ENCODE peak calls at places on chromosomes 16 and 17, in six cellular contexts. One of them, this sample, is unnamed.
A peak's percentile ranks its signal among the peaks of the same experiment; 100 is the strongest.

GRCh38 chr16:84489141-84489540 is 15.3 kb downstream of the MEAK7 start:
- DNase-seq in A549: no peak
- DNase-seq in CD8-positive, alpha-beta T cell: no peak
- DNase-seq in heart left ventricle: no peak
- DNase-seq in lower lobe of right lung: no peak
- DNase-seq in CD4-positive, alpha-beta T cell: no peak
- DNase-seq in this sample: no peak

GRCh38 chr17:42016411-42016831 is 818 bp downstream of the DNAJC7 start:
- DNase-seq in A549: no peak
- DNase-seq in lower lobe of right lung: no peak
- DNase-seq in CD8-positive, alpha-beta T cell: no peak
- DNase-seq in heart left ventricle: no peak
- DNase-seq in CD4-positive, alpha-beta T cell: no peak
- DNase-seq in this sample: no peak

GRCh38 chr16:75301804-75302203 is 50.4 kb upstream of the BCAR1 start:
- DNase-seq in A549: no peak
- DNase-seq in lower lobe of right lung: no peak
- DNase-seq in heart left ventricle: no peak
- DNase-seq in CD4-positive, alpha-beta T cell: no peak
- DNase-seq in CD8-positive, alpha-beta T cell: no peak
- DNase-seq in this sample: no peak

GRCh38 chr17:39144414-39144813 is 7.0 kb downstream of the PLXDC1 start:
- DNase-seq in CD8-positive, alpha-beta T cell: no peak
- DNase-seq in heart left ventricle: peak; percentile 91
- DNase-seq in lower lobe of right lung: peak; percentile 89
- DNase-seq in A549: no peak
- DNase-seq in CD4-positive, alpha-beta T cell: no peak
- DNase-seq in this sample: no peak

GRCh38 chr16:4833584-4833983 is 13.5 kb downstream of the GLYR1 start:
- DNase-seq in lower lobe of right lung: no peak
- DNase-seq in CD8-positive, alpha-beta T cell: no peak
- DNase-seq in CD4-positive, alpha-beta T cell: no peak
- DNase-seq in heart left ventricle: no peak
- DNase-seq in A549: no peak
- DNase-seq in this sample: no peak

GRCh38 chr17:4945176-4945943 is 3.0 kb downstream of the PFN1 start:
- DNase-seq in CD8-positive, alpha-beta T cell: peak; percentile 84
- DNase-seq in A549: peak; percentile 97
- DNase-seq in CD4-positive, alpha-beta T cell: peak; percentile 59
- DNase-seq in heart left ventricle: peak; percentile 70
- DNase-seq in lower lobe of right lung: peak; percentile 77
- DNase-seq in this sample: peak; percentile 70

GRCh38 chr17:67891481-67892119 is 66.3 kb downstream of the BPTF start:
- DNase-seq in CD4-positive, alpha-beta T cell: no peak
- DNase-seq in heart left ventricle: no peak
- DNase-seq in A549: peak; percentile 36
- DNase-seq in CD8-positive, alpha-beta T cell: no peak
- DNase-seq in lower lobe of right lung: no peak
- DNase-seq in this sample: no peak

GRCh38 chr16:23578096-23578830 is 17.9 kb downstream of the NDUFAB1 start:
- DNase-seq in A549: no peak
- DNase-seq in CD8-positive, alpha-beta T cell: no peak
- DNase-seq in lower lobe of right lung: no peak
- DNase-seq in heart left ventricle: no peak
- DNase-seq in CD4-positive, alpha-beta T cell: no peak
- DNase-seq in this sample: no peak

GRCh38 chr16:16960785-16961184 is 510.0 kb downstream of the XYLT1 start:
- DNase-seq in CD8-positive, alpha-beta T cell: no peak
- DNase-seq in heart left ventricle: no peak
- DNase-seq in lower lobe of right lung: no peak
- DNase-seq in A549: no peak
- DNase-seq in CD4-positive, alpha-beta T cell: no peak
- DNase-seq in this sample: no peak

GRCh38 chr16:87541004-87541881 is 48.4 kb upstream of the ZCCHC14 start:
- DNase-seq in A549: no peak
- DNase-seq in heart left ventricle: peak; percentile 54
- DNase-seq in CD4-positive, alpha-beta T cell: no peak
- DNase-seq in CD8-positive, alpha-beta T cell: no peak
- DNase-seq in lower lobe of right lung: no peak
- DNase-seq in this sample: no peak

GRCh38 chr16:2481676-2482075 is 6.7 kb downstream of the TBC1D24 start:
- DNase-seq in A549: no peak
- DNase-seq in lower lobe of right lung: no peak
- DNase-seq in CD4-positive, alpha-beta T cell: no peak
- DNase-seq in CD8-positive, alpha-beta T cell: no peak
- DNase-seq in heart left ventricle: no peak
- DNase-seq in this sample: no peak

GRCh38 chr17:62671553-62671952 is 44.1 kb downstream of the MRC2 start:
- DNase-seq in lower lobe of right lung: peak; percentile 55
- DNase-seq in CD8-positive, alpha-beta T cell: no peak
- DNase-seq in CD4-positive, alpha-beta T cell: no peak
- DNase-seq in A549: no peak
- DNase-seq in heart left ventricle: no peak
- DNase-seq in this sample: no peak

GRCh38 chr16:53482123-53482522 is 20.9 kb downstream of the AKTIP start:
- DNase-seq in CD8-positive, alpha-beta T cell: no peak
- DNase-seq in CD4-positive, alpha-beta T cell: no peak
- DNase-seq in lower lobe of right lung: no peak
- DNase-seq in heart left ventricle: no peak
- DNase-seq in A549: no peak
- DNase-seq in this sample: no peak

GRCh38 chr17:30379303-30380105 is 777 bp downstream of the CPD start:
- DNase-seq in lower lobe of right lung: peak; percentile 65
- DNase-seq in CD4-positive, alpha-beta T cell: no peak
- DNase-seq in A549: peak; percentile 31
- DNase-seq in CD8-positive, alpha-beta T cell: peak; percentile 34
- DNase-seq in heart left ventricle: no peak
- DNase-seq in this sample: peak; percentile 13

GRCh38 chr16:80167657-80168056 is 373.1 kb upstream of the DYNLRB2 start:
- DNase-seq in lower lobe of right lung: no peak
- DNase-seq in CD4-positive, alpha-beta T cell: no peak
- DNase-seq in CD8-positive, alpha-beta T cell: no peak
- DNase-seq in A549: no peak
- DNase-seq in heart left ventricle: no peak
- DNase-seq in this sample: no peak

GRCh38 chr17:82014432-82014831 is 8.2 kb downstream of the CENPX start:
- DNase-seq in A549: no peak
- DNase-seq in CD8-positive, alpha-beta T cell: no peak
- DNase-seq in lower lobe of right lung: no peak
- DNase-seq in heart left ventricle: no peak
- DNase-seq in CD4-positive, alpha-beta T cell: no peak
- DNase-seq in this sample: no peak

GRCh38 chr17:48127371-48128051 is 19.9 kb downstream of the SNX11 start:
- DNase-seq in heart left ventricle: no peak
- DNase-seq in CD4-positive, alpha-beta T cell: no peak
- DNase-seq in CD8-positive, alpha-beta T cell: no peak
- DNase-seq in lower lobe of right lung: no peak
- DNase-seq in A549: peak; percentile 81
- DNase-seq in this sample: no peak

GRCh38 chr17:48123111-48123510 is 15.5 kb downstream of the SNX11 start:
- DNase-seq in CD8-positive, alpha-beta T cell: no peak
- DNase-seq in lower lobe of right lung: no peak
- DNase-seq in A549: no peak
- DNase-seq in CD4-positive, alpha-beta T cell: no peak
- DNase-seq in heart left ventricle: no peak
- DNase-seq in this sample: no peak

GRCh38 chr17:48128411-48128810 is 20.8 kb downstream of the SNX11 start:
- DNase-seq in heart left ventricle: no peak
- DNase-seq in CD8-positive, alpha-beta T cell: no peak
- DNase-seq in A549: no peak
- DNase-seq in CD4-positive, alpha-beta T cell: no peak
- DNase-seq in lower lobe of right lung: no peak
- DNase-seq in this sample: no peak

GRCh38 chr17:48123776-48124388 is 16.3 kb downstream of the SNX11 start:
- DNase-seq in CD8-positive, alpha-beta T cell: no peak
- DNase-seq in heart left ventricle: no peak
- DNase-seq in lower lobe of right lung: no peak
- DNase-seq in A549: no peak
- DNase-seq in CD4-positive, alpha-beta T cell: no peak
- DNase-seq in this sample: no peak

DNA sequence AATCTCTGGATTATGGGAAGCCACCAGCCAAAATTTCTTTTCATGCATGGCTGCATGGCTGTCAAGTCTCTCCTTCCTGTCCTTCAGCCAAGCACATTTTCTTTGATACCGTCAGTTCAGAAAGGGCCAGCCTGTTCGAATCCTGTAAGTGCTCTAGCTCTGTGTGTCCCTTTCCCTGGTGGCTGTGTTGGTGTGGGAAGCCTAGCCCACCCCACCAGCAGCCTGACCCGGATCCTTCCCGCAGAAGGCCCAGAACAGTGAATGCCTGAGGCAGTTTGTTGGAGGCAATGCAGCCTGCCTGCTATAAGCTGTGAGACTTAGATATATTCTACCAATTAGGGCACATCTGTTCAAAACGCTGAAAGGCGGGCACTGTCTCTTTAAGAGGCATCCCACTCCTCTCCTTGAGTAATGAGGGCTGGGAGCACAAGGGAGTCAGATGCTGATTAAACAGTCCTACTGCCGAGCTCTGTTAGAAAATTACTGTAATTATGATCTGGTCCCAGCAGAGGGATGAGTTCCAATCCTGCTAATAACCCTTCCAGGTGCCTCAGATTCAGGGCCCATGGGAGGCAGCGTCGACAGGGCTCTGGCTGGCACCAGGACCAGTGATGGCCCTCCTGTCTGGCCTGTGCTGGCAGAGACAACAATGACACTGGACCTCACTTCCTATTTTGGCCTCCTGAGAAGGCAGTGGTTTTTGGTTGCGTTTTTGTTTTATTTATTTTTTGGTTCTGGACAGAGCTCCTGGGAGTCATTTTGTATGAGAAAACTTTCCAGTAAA is 18.5 kb downstream of the SNX11 start:
- DNase-seq in CD8-positive, alpha-beta T cell: no peak
- DNase-seq in lower lobe of right lung: no peak
- DNase-seq in CD4-positive, alpha-beta T cell: no peak
- DNase-seq in A549: no peak
- DNase-seq in heart left ventricle: no peak
- DNase-seq in this sample: no peak
- H3K27ac ChIP-seq in CD8-positive, alpha-beta T cell: no peak overlapping the region
- H3K27ac ChIP-seq in lower lobe of right lung: no peak overlapping the region
- H3K27ac ChIP-seq in CD4-positive, alpha-beta T cell: no peak overlapping the region
- H3K27ac ChIP-seq in A549: no peak overlapping the region
- H3K27ac ChIP-seq in heart left ventricle: no peak overlapping the region
- H3K27ac ChIP-seq in this sample: no peak overlapping the region

GRCh38 chr16:21184834-21185233 is 26.4 kb downstream of the LDAF1 start:
- DNase-seq in A549: no peak
- DNase-seq in CD8-positive, alpha-beta T cell: no peak
- DNase-seq in CD4-positive, alpha-beta T cell: no peak
- DNase-seq in lower lobe of right lung: no peak
- DNase-seq in heart left ventricle: no peak
- DNase-seq in this sample: no peak

GRCh38 chr16:21186326-21186691 is 25.1 kb downstream of the ZP2 start:
- DNase-seq in heart left ventricle: no peak
- DNase-seq in CD8-positive, alpha-beta T cell: no peak
- DNase-seq in CD4-positive, alpha-beta T cell: no peak
- DNase-seq in A549: no peak
- DNase-seq in lower lobe of right lung: no peak
- DNase-seq in this sample: no peak

GRCh38 chr16:21190013-21190412 is 21.4 kb downstream of the ZP2 start:
- DNase-seq in lower lobe of right lung: no peak
- DNase-seq in A549: no peak
- DNase-seq in CD8-positive, alpha-beta T cell: no peak
- DNase-seq in CD4-positive, alpha-beta T cell: no peak
- DNase-seq in heart left ventricle: no peak
- DNase-seq in this sample: no peak

GRCh38 chr16:21183995-21184394 is 25.5 kb downstream of the LDAF1 start:
- DNase-seq in lower lobe of right lung: no peak
- DNase-seq in heart left ventricle: no peak
- DNase-seq in CD8-positive, alpha-beta T cell: no peak
- DNase-seq in CD4-positive, alpha-beta T cell: no peak
- DNase-seq in A549: no peak
- DNase-seq in this sample: no peak

DNA sequence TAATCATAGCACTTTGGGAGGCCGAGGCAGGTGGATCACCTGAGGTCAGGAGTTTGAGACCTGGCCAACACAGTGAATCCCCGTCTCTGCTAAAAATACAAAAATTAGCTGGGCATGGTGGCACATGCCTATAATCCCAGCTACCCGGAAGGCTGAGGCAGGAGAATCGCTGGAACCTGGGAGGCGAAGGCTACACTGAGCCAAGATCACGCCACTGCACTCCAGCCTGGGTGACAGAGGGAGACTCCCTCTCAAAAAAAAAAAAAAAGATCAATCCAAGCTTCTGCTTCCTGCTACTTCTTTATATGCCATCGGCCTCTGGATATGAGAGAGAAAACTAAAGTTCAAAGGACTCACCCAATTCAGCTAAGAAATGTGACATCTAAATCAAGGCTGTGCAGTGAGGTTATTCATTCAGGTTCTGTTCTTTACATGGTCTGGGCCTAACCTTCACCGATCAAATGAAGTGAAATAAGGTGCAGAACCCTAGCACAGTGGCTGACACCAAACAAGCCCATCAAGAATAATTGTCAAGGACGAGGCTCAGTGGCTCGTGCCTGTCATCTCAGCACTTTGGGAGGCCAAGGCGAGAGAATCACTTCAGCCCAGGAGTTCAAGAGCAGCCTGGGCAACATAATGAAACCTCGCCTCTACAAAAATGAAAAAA is 25.6 kb downstream of the ZP2 start:
- DNase-seq in lower lobe of right lung: no peak
- DNase-seq in CD4-positive, alpha-beta T cell: no peak
- DNase-seq in heart left ventricle: no peak
- DNase-seq in A549: no peak
- DNase-seq in CD8-positive, alpha-beta T cell: no peak
- DNase-seq in this sample: no peak
- H3K9me3 ChIP-seq in lower lobe of right lung: no peaks in the 10 kb centered on the region
- H3K9me3 ChIP-seq in CD4-positive, alpha-beta T cell: no peaks in the 10 kb centered on the region
- H3K9me3 ChIP-seq in heart left ventricle: no peaks in the 10 kb centered on the region
- H3K9me3 ChIP-seq in A549: peaks cover 3% of the 10 kb centered on the region
- H3K9me3 ChIP-seq in CD8-positive, alpha-beta T cell: no peaks in the 10 kb centered on the region
- H3K9me3 ChIP-seq in this sample: no peaks in the 10 kb centered on the region

GRCh38 chr17:74763565-74764387 is 12.4 kb downstream of the NAT9 start:
- DNase-seq in lower lobe of right lung: no peak
- DNase-seq in CD4-positive, alpha-beta T cell: no peak
- DNase-seq in heart left ventricle: no peak
- DNase-seq in CD8-positive, alpha-beta T cell: no peak
- DNase-seq in A549: no peak
- DNase-seq in this sample: no peak
- H3K27ac ChIP-seq in lower lobe of right lung: no peak overlapping the region
- H3K27ac ChIP-seq in CD4-positive, alpha-beta T cell: peak overlapping the region; percentile 27
- H3K27ac ChIP-seq in heart left ventricle: no peak overlapping the region
- H3K27ac ChIP-seq in CD8-positive, alpha-beta T cell: no peak overlapping the region
- H3K27ac ChIP-seq in A549: peak overlapping the region; percentile 79
- H3K27ac ChIP-seq in this sample: no peak overlapping the region

GRCh38 chr16:15583526-15583925 is 59.4 kb downstream of the MARF1 start:
- DNase-seq in A549: no peak
- DNase-seq in CD4-positive, alpha-beta T cell: no peak
- DNase-seq in lower lobe of right lung: no peak
- DNase-seq in CD8-positive, alpha-beta T cell: no peak
- DNase-seq in heart left ventricle: no peak
- DNase-seq in this sample: no peak

GRCh38 chr16:15585956-15586355 is 57.0 kb downstream of the MARF1 start:
- DNase-seq in heart left ventricle: no peak
- DNase-seq in A549: no peak
- DNase-seq in lower lobe of right lung: no peak
- DNase-seq in CD8-positive, alpha-beta T cell: no peak
- DNase-seq in CD4-positive, alpha-beta T cell: no peak
- DNase-seq in this sample: no peak

GRCh38 chr16:15592324-15592723 is 50.6 kb downstream of the MARF1 start:
- DNase-seq in heart left ventricle: no peak
- DNase-seq in A549: no peak
- DNase-seq in CD4-positive, alpha-beta T cell: peak; percentile 20
- DNase-seq in CD8-positive, alpha-beta T cell: peak; percentile 47
- DNase-seq in lower lobe of right lung: no peak
- DNase-seq in this sample: no peak

GRCh38 chr16:15586716-15587115 is 56.2 kb downstream of the MARF1 start:
- DNase-seq in A549: no peak
- DNase-seq in heart left ventricle: no peak
- DNase-seq in lower lobe of right lung: no peak
- DNase-seq in CD8-positive, alpha-beta T cell: no peak
- DNase-seq in CD4-positive, alpha-beta T cell: no peak
- DNase-seq in this sample: no peak

GRCh38 chr16:15587152-15587825 is 55.7 kb downstream of the MARF1 start:
- DNase-seq in CD8-positive, alpha-beta T cell: no peak
- DNase-seq in lower lobe of right lung: no peak
- DNase-seq in CD4-positive, alpha-beta T cell: no peak
- DNase-seq in A549: no peak
- DNase-seq in heart left ventricle: no peak
- DNase-seq in this sample: no peak
- H3K9me3 ChIP-seq in CD8-positive, alpha-beta T cell: no peaks in the 10 kb centered on the region
- H3K9me3 ChIP-seq in lower lobe of right lung: peaks cover 10% of the 10 kb centered on the region
- H3K9me3 ChIP-seq in CD4-positive, alpha-beta T cell: peaks cover 8% of the 10 kb centered on the region
- H3K9me3 ChIP-seq in A549: peaks cover 16% of the 10 kb centered on the region
- H3K9me3 ChIP-seq in heart left ventricle: peaks cover 17% of the 10 kb centered on the region
- H3K9me3 ChIP-seq in this sample: no peaks in the 10 kb centered on the region

This sample was measured in CD8-positive, alpha-beta memory T cell.